ENCODE peak calls at places on chromosomes 6 and 20, in eight cellular contexts. C is A549, H is breast epithelium, N is esophagus squamous epithelium, D is adrenal gland, W is body of pancreas, X is tibial nerve, Q is stomach. L is an unnamed sample.

GRCh38 chr6:116210750-116211425 is 43.0 kb downstream of the TSPYL4 start:
- DNase-seq in H (no peak), W (peak), N (no peak), X (no peak), D (peak), Q (no peak), C (peak), L (peak)

GRCh38 chr20:44066645-44067606 is 120.1 kb downstream of the JPH2 start:
- DNase-seq in Q (peak), N (no peak), X (no peak), H (no peak), D (no peak), C (no peak), W (no peak), L (no peak)

GRCh38 chr20:49043000-49043399 is 3.1 kb upstream of the CSE1L start:
- DNase-seq in H (no peak), D (no peak), Q (no peak), N (no peak), W (no peak), X (no peak), C (no peak), L (no peak)

GRCh38 chr20:2771631-2772080 is 28.8 kb downstream of the CPXM1 start:
- DNase-seq in D (no peak), H (no peak), C (no peak), X (no peak), N (no peak), W (no peak), Q (no peak), L (no peak)

GRCh38 chr6:112931835-112932234 is 584.7 kb downstream of the RFPL4B start:
- DNase-seq in X (no peak), H (no peak), D (no peak), C (no peak), Q (no peak), W (no peak), N (no peak), L (no peak)

GRCh38 chr20:13212750-13213149 is 8.3 kb upstream of the ISM1 start:
- DNase-seq in N (no peak), H (no peak), D (no peak), Q (no peak), C (no peak), W (no peak), X (no peak), L (no peak)

GRCh38 chr20:47392721-47393073 is 36.2 kb upstream of the ZMYND8 start:
- DNase-seq in D (no peak), X (no peak), W (no peak), C (peak), Q (no peak), N (no peak), H (no peak), L (no peak)

GRCh38 chr6:26243132-26243531 is 121.9 kb upstream of the BTN3A2 start:
- DNase-seq in H (no peak), D (no peak), N (no peak), X (no peak), C (no peak), Q (no peak), W (no peak), L (no peak)

GRCh38 chr20:56769971-56770570 is 141.0 kb downstream of the TFAP2C start:
- DNase-seq in W (no peak), D (no peak), X (no peak), Q (no peak), H (no peak), C (no peak), N (no peak), L (no peak)

GRCh38 chr20:51767867-51768758 is at the start of gene ATP9A:
- DNase-seq in Q (peak), N (no peak), X (peak), C (no peak), W (peak), H (no peak), D (peak), L (peak)

GRCh38 chr6:30227242-30227722 is 14.1 kb upstream of the TRIM26 start:
- DNase-seq in W (no peak), Q (no peak), X (no peak), H (no peak), N (no peak), D (no peak), C (no peak), L (no peak)
- H3K27ac ChIP-seq in W (no peak), Q (no peak), X (no peak), H (no peak), N (no peak), D (no peak), C (no peak), L (no peak)

GRCh38 chr6:7883381-7883780 is 27.2 kb downstream of the TXNDC5 start:
- DNase-seq in Q (no peak), X (no peak), D (no peak), N (no peak), C (no peak), W (no peak), H (no peak), L (no peak)

GRCh38 chr6:7891098-7891872 is 19.3 kb downstream of the TXNDC5 start:
- DNase-seq in Q (no peak), X (no peak), D (no peak), W (no peak), C (no peak), H (no peak), N (no peak), L (no peak)

GRCh38 chr6:7888587-7889357 is 21.8 kb downstream of the TXNDC5 start:
- DNase-seq in N (no peak), D (no peak), W (no peak), C (no peak), Q (no peak), H (no peak), X (no peak), L (no peak)

GRCh38 chr6:7886132-7886531 is 24.5 kb downstream of the TXNDC5 start:
- DNase-seq in W (no peak), X (no peak), H (no peak), D (no peak), N (no peak), C (no peak), Q (no peak), L (no peak)

GRCh38 chr6:7887278-7887991 is 23.2 kb downstream of the TXNDC5 start:
- DNase-seq in W (no peak), X (no peak), D (no peak), Q (no peak), N (no peak), H (no peak), C (no peak), L (no peak)
- TF ChIP-seq POLR2A in W (no peak), X (no peak), D (no peak), Q (no peak), N (no peak), H (no peak), C (no peak), L (no peak)

DNA sequence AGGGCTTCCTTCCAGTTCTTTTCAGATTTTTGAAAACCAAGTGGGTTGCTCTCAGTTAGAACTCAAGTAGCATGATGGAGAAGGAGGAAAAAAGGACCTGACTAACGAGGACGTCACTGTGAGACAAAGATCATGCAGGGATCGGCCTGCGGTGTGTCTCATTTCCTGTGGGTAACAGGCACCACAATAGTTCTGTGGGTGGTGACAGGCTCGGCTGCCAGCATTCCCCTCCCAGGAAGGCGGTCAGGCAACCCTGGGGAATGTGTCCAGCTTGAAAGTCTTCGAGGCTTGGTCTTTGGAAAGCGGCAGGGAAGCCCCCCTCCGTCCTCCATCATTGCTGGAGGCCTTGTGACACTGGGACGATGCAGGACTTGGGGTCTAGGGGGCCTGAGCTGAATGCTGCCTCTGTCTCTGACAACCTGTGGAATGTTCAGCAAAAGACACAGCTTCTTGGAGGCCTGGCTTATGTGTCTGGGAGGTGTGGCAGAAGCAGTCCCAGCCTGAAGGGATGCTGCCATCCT is 121.0 kb downstream of the BCAS1 start:
- DNase-seq in C (peak), Q (peak), W (peak), N (no peak), X (no peak), H (no peak), D (no peak), L (peak)
- H3K4me3 ChIP-seq in C (no peak), Q (no peak), W (no peak), N (no peak), X (no peak), H (no peak), D (no peak), L (no peak)

GRCh38 chr6:41511443-41512060 is 34.6 kb upstream of the FOXP4 start:
- DNase-seq in H (no peak), N (no peak), Q (no peak), W (no peak), D (no peak), C (no peak), X (no peak), L (no peak)

GRCh38 chr6:41512146-41512701 is 34.0 kb upstream of the FOXP4 start:
- DNase-seq in W (no peak), X (no peak), H (no peak), C (no peak), Q (no peak), N (no peak), D (no peak), L (no peak)

GRCh38 chr6:41508479-41508878 is 37.7 kb upstream of the FOXP4 start:
- DNase-seq in Q (no peak), N (no peak), W (no peak), C (no peak), H (no peak), X (no peak), D (no peak), L (no peak)

GRCh38 chr6:41505084-41506049 is 40.8 kb upstream of the FOXP4 start:
- DNase-seq in D (peak), Q (peak), H (peak), N (no peak), C (no peak), W (peak), X (peak), L (peak)

GRCh38 chr6:41509596-41509995 is 36.6 kb upstream of the FOXP4 start:
- DNase-seq in C (no peak), H (no peak), Q (no peak), X (no peak), D (no peak), N (no peak), W (no peak), L (no peak)
- H3K27ac ChIP-seq in C (no peak), H (no peak), Q (no peak), X (no peak), D (no peak), N (no peak), W (no peak), L (no peak)

GRCh38 chr6:158808918-158809678 is 10.1 kb downstream of the EZR start:
- DNase-seq in N (no peak), C (no peak), X (no peak), W (peak), Q (peak), D (peak), H (no peak), L (no peak)
- TF ChIP-seq POLR2A in N (no peak), C (no peak), X (no peak), W (no peak), Q (no peak), D (no peak), H (no peak), L (no peak)

GRCh38 chr6:28943223-28943556 is 19.4 kb upstream of the TRIM27 start:
- DNase-seq in D (no peak), H (no peak), N (no peak), X (no peak), W (no peak), Q (no peak), C (no peak), L (no peak)
- H3K4me3 ChIP-seq in D (no peak), H (no peak), N (peak), X (no peak), W (no peak), Q (peak), C (peak), L (no peak)

GRCh38 chr6:3841066-3841454 is 8.1 kb upstream of the FAM50B start:
- DNase-seq in H (no peak), W (no peak), D (no peak), X (no peak), C (no peak), Q (no peak), N (no peak), L (no peak)

GRCh38 chr6:3841711-3842565 is 7.2 kb upstream of the FAM50B start:
- DNase-seq in N (no peak), X (no peak), Q (no peak), H (peak), C (peak), D (no peak), W (no peak), L (no peak)

GRCh38 chr6:3837781-3838180 is 11.4 kb upstream of the FAM50B start:
- DNase-seq in X (no peak), W (no peak), N (no peak), H (no peak), Q (no peak), D (no peak), C (no peak), L (no peak)

GRCh38 chr6:3835055-3835731 is 14.0 kb upstream of the FAM50B start:
- DNase-seq in C (peak), X (no peak), H (no peak), N (no peak), Q (peak), W (peak), D (peak), L (no peak)

GRCh38 chr6:3838992-3839867 is 9.9 kb upstream of the FAM50B start:
- DNase-seq in W (no peak), C (no peak), H (no peak), X (no peak), N (no peak), Q (no peak), D (no peak), L (no peak)
- H3K27ac ChIP-seq in W (no peak), C (no peak), H (no peak), X (no peak), N (no peak), Q (no peak), D (no peak), L (no peak)

DNA sequence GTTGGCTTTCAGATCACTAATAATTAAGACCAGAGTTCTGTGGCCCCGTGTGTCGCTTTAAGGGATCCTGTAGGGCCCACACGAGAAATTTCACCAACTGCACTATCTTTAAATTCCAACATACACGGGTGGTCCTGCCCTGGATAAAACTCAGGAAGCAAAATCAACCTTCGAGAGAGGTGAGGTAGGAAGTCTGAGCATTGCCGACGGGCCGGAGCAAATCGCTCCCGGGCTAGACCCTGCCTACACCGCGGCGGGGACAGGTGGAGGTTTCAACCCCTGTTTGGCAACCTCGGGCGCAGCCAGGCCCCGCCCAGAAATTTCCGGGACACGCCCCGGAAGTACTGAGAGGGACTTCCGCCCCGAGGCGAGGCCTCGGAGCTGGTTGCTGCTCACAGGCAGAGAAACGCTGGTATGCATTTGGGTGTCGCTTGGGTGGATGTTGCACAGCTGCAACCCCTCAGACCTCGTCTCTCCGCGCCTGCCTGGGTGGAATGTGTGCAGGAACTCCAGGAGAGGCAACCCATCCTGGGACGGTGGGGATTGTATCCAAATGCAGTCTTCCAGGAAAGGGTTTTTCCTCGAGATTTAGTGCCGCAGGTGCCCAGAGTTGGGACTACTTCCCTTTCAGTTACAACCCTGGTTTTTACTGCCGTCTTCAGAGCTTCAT is 19.9 kb downstream of the ZKSCAN8 start:
- DNase-seq in X (peak), C (peak), Q (peak), H (peak), W (peak), D (peak), N (no peak), L (peak)
- TF ChIP-seq POLR2A in X (no peak), C (no peak), Q (no peak), H (no peak), W (peak), D (peak), N (no peak), L (peak)

GRCh38 chr6:99348823-99349619 is 453 bp downstream of the FAXC start:
- DNase-seq in X (no peak), D (no peak), Q (no peak), W (peak), N (no peak), C (no peak), H (no peak), L (no peak)

GRCh38 chr6:99349620-99350141 is at the start of gene FAXC:
- DNase-seq in Q (peak), H (no peak), C (peak), N (no peak), X (no peak), W (peak), D (peak), L (no peak)

GRCh38 chr6:99348220-99348822 is 1.2 kb downstream of the FAXC start:
- DNase-seq in Q (no peak), D (no peak), C (no peak), W (no peak), H (no peak), N (no peak), X (no peak), L (no peak)

GRCh38 chr6:99353126-99353525 is 3.7 kb upstream of the FAXC start:
- DNase-seq in X (no peak), Q (no peak), N (no peak), H (no peak), C (no peak), D (no peak), W (no peak), L (no peak)

GRCh38 chr6:99350573-99350972 is 1.1 kb upstream of the FAXC start:
- DNase-seq in C (peak), W (peak), N (no peak), D (no peak), H (no peak), X (no peak), Q (no peak), L (no peak)
- H3K4me3 ChIP-seq in C (peak), W (no peak), N (no peak), D (no peak), H (no peak), X (no peak), Q (peak), L (no peak)

GRCh38 chr6:11589261-11589660 is 51.7 kb downstream of the TMEM170B start:
- DNase-seq in N (no peak), Q (no peak), C (peak), X (no peak), W (no peak), H (no peak), D (no peak), L (no peak)

GRCh38 chr6:11584264-11584663 is 46.7 kb downstream of the TMEM170B start:
- DNase-seq in X (no peak), C (no peak), Q (no peak), D (no peak), N (no peak), H (no peak), W (no peak), L (no peak)

GRCh38 chr6:11585426-11586016 is 48.0 kb downstream of the TMEM170B start:
- DNase-seq in C (peak), W (no peak), Q (no peak), D (no peak), X (no peak), H (no peak), N (no peak), L (no peak)

GRCh38 chr6:11586117-11586516 is 48.6 kb downstream of the TMEM170B start:
- DNase-seq in N (no peak), W (no peak), D (no peak), H (no peak), X (no peak), Q (no peak), C (no peak), L (no peak)

DNA sequence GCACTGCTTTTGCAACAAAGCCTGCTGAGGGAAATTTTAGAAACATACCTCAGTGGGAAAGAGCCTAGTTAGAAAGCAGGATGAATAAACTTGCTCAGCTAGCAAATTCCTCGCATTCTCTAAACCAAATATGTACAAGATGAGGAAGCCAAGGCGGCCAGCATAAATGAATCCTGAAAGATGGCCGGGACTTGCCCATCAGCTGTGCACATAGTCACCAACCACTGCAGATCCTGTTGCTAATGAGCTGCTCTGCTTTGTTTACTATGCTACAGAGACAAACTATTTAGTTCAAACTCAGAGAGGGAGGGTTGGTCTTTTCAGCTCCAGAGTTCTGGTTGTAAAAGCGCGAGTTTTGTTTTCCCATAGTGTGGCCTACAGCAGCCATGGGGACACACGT is 49.0 kb downstream of the TMEM170B start:
- DNase-seq in D (no peak), X (no peak), Q (no peak), H (no peak), N (no peak), C (peak), W (no peak), L (no peak)
- H3K27ac ChIP-seq in D (no peak), X (no peak), Q (no peak), H (no peak), N (no peak), C (peak), W (no peak), L (no peak)

L was measured in heart left ventricle.